ENCODE peak calls at places on chromosomes 6 and 20, in nine cellular contexts. N is activated naive CD4-positive, alpha-beta T cell treated with Interleukin-2 at 50 U/mL for 16 hours; W is AG10803; M is mammary epithelial cell; T is GM12865; O is DMS153; J is CD8-positive, alpha-beta memory T cell; E is nucleus accumbens; L is ELR. K is an unnamed sample.

GRCh38 chr6:31888281-31889258 is 8.9 kb downstream of the EHMT2 start:
- DNase-seq in N (peak; percentile 58), W (no peak), M (no peak), T (peak; percentile 38), O (no peak), J (peak; percentile 27), E (no peak), L (peak; percentile 52), K (no peak)

GRCh38 chr20:2330090-2330695 is 34.4 kb downstream of the TGM3 start:
- DNase-seq in N (no peak), W (no peak), M (no peak), T (no peak), O (peak; percentile 97), J (no peak), E (no peak), L (no peak), K (no peak)

GRCh38 chr20:62426678-62427077 is 661 bp downstream of the RBBP8NL start:
- DNase-seq in N (no peak), W (no peak), M (no peak), T (no peak), O (peak; percentile 19), J (no peak), E (no peak), L (no peak), K (peak; percentile 50)

GRCh38 chr20:6468751-6469150 is 298.7 kb upstream of the BMP2 start:
- DNase-seq in N (no peak), W (no peak), M (no peak), T (no peak), O (no peak), J (no peak), E (no peak), L (peak; percentile 1), K (no peak)

GRCh38 chr20:47718398-47718797 is 66.9 kb downstream of the SULF2 start:
- DNase-seq in N (no peak), W (no peak), M (no peak), T (no peak), O (no peak), J (no peak), E (no peak), L (no peak), K (no peak)

GRCh38 chr6:37928217-37928616 is 108.7 kb downstream of the ZFAND3 start:
- DNase-seq in N (no peak), W (no peak), M (no peak), T (no peak), O (no peak), J (no peak), E (no peak), L (no peak), K (no peak)

GRCh38 chr6:12296255-12296573 is 6.1 kb downstream of the EDN1 start:
- DNase-seq in N (no peak), W (peak; percentile 96), M (peak; percentile 75), T (no peak), O (no peak), J (no peak), E (no peak), L (peak; percentile 74), K (no peak)

GRCh38 chr6:39377530-39377929 is 55.0 kb upstream of the KCNK16 start:
- DNase-seq in N (no peak), W (peak; percentile 86), M (peak; percentile 42), T (peak; percentile 48), O (peak; percentile 38), J (no peak), E (peak; percentile 56), L (peak; percentile 79), K (no peak)

GRCh38 chr20:11067359-11067758 is 393.6 kb upstream of the JAG1 start:
- DNase-seq in N (no peak), W (no peak), M (no peak), T (no peak), O (no peak), J (no peak), E (no peak), L (no peak), K (no peak)

GRCh38 chr6:43076928-43077809 is 1.1 kb downstream of the PTK7 start:
- DNase-seq in N (no peak), W (peak; percentile 53), M (peak; percentile 67), T (no peak), O (no peak), J (no peak), E (no peak), L (peak; percentile 69), K (peak; percentile 40)

GRCh38 chr20:11337361-11338130 is 580.1 kb upstream of the BTBD3 start:
- DNase-seq in N (no peak), W (no peak), M (no peak), T (no peak), O (no peak), J (no peak), E (no peak), L (no peak), K (no peak)

GRCh38 chr6:48476257-48476656 is 365.3 kb upstream of the PTCHD4 start:
- DNase-seq in N (no peak), W (no peak), M (peak; percentile 40), T (no peak), O (peak; percentile 26), J (no peak), E (no peak), L (peak; percentile 40), K (no peak)

GRCh38 chr20:10300582-10301108 is 82.0 kb downstream of the SNAP25 start:
- DNase-seq in N (no peak), W (no peak), M (no peak), T (no peak), O (no peak), J (no peak), E (no peak), L (no peak), K (no peak)

GRCh38 chr20:46400828-46401477 is 5.5 kb downstream of the ELMO2 start:
- DNase-seq in N (peak; percentile 11), W (peak; percentile 53), M (no peak), T (no peak), O (no peak), J (peak; percentile 12), E (no peak), L (peak; percentile 71), K (no peak)

GRCh38 chr20:50636601-50637539 is 54.5 kb downstream of the RIPOR3 start:
- DNase-seq in N (no peak), W (peak; percentile 52), M (no peak), T (no peak), O (no peak), J (no peak), E (no peak), L (peak; percentile 34), K (no peak)

GRCh38 chr6:91442342-91442741 is 855.5 kb upstream of the MAP3K7 start:
- DNase-seq in N (no peak), W (no peak), M (no peak), T (peak; percentile 39), O (no peak), J (no peak), E (no peak), L (no peak), K (no peak)

GRCh38 chr6:46893648-46894047 is 28.1 kb downstream of the ADGRF5 start:
- DNase-seq in N (no peak), W (no peak), M (no peak), T (no peak), O (no peak), J (no peak), E (no peak), L (no peak), K (no peak)

GRCh38 chr20:52236292-52236691 is 44.7 kb upstream of the ZFP64 start:
- DNase-seq in N (no peak), W (no peak), M (no peak), T (no peak), O (no peak), J (no peak), E (no peak), L (no peak), K (no peak)

GRCh38 chr6:159691133-159691962 is 1.7 kb downstream of the SOD2 start:
- DNase-seq in N (no peak), W (peak; percentile 90), M (peak; percentile 87), T (peak; percentile 67), O (no peak), J (no peak), E (no peak), L (peak; percentile 86), K (no peak)

GRCh38 chr20:11585752-11586352 is 331.8 kb upstream of the BTBD3 start:
- DNase-seq in N (no peak), W (peak; percentile 2), M (peak; percentile 24), T (no peak), O (peak; percentile 30), J (no peak), E (no peak), L (peak; percentile 28), K (no peak)

GRCh38 chr20:32348207-32348606 is 9.9 kb upstream of the ASXL1 start:
- DNase-seq in N (no peak), W (no peak), M (no peak), T (no peak), O (no peak), J (no peak), E (no peak), L (no peak), K (no peak)

GRCh38 chr6:169981051-169981450 is 229.6 kb downstream of the ERMARD start:
- DNase-seq in N (no peak), W (no peak), M (no peak), T (no peak), O (no peak), J (no peak), E (no peak), L (no peak), K (no peak)

GRCh38 chr20:35174458-35175216 is 2.8 kb downstream of the PROCR start:
- DNase-seq in N (no peak), W (no peak), M (no peak), T (no peak), O (no peak), J (no peak), E (no peak), L (peak; percentile 16), K (peak; percentile 28)

GRCh38 chr6:77324851-77325250 is 138.4 kb downstream of the HTR1B start:
- DNase-seq in N (no peak), W (peak; percentile 20), M (no peak), T (no peak), O (no peak), J (no peak), E (no peak), L (no peak), K (no peak)

GRCh38 chr20:20014659-20015058 is 2.5 kb upstream of the NAA20 start:
- DNase-seq in N (peak; percentile 18), W (no peak), M (no peak), T (no peak), O (peak; percentile 13), J (no peak), E (no peak), L (no peak), K (no peak)

GRCh38 chr6:342832-343179 is 48.7 kb upstream of the IRF4 start:
- DNase-seq in N (no peak), W (no peak), M (no peak), T (no peak), O (no peak), J (no peak), E (no peak), L (no peak), K (peak; percentile 46)

GRCh38 chr6:169677096-169677495 is 24.7 kb downstream of the WDR27 start:
- DNase-seq in N (no peak), W (no peak), M (no peak), T (no peak), O (no peak), J (no peak), E (no peak), L (no peak), K (no peak)

GRCh38 chr20:34669094-34669493 is 7.8 kb downstream of the PIGU start:
- DNase-seq in N (no peak), W (no peak), M (no peak), T (no peak), O (no peak), J (no peak), E (no peak), L (no peak), K (no peak)

GRCh38 chr6:13355043-13355945 is 27.0 kb upstream of the TBC1D7 start:
- DNase-seq in N (peak; percentile 16), W (peak; percentile 98), M (peak; percentile 92), T (peak; percentile 74), O (no peak), J (no peak), E (no peak), L (peak; percentile 98), K (no peak)

GRCh38 chr6:135182993-135183531 is 2.0 kb downstream of the MYB start:
- DNase-seq in N (peak; percentile 74), W (no peak), M (peak; percentile 29), T (peak; percentile 97), O (peak; percentile 23), J (peak; percentile 60), E (peak; percentile 21), L (no peak), K (peak; percentile 61)

GRCh38 chr6:161272600-161273355 is 1.1 kb downstream of the AGPAT4 start:
- DNase-seq in N (no peak), W (peak; percentile 67), M (peak; percentile 15), T (no peak), O (no peak), J (no peak), E (no peak), L (peak; percentile 56), K (no peak)